ENCODE peak calls at places on chromosomes 1 and 21, in ten cellular contexts. V, Q, R, G, I, B, O, X, H and Z are unnamed samples.

GRCh38 chr21:33977721-33978369 is 62.2 kb upstream of the ATP5PO start:
- DNase-seq in I (no peak), R (no peak), B (no peak), G (no peak), X (no peak), O (no peak), Q (no peak), H (no peak), V (no peak), Z (no peak)

GRCh38 chr1:213275293-213275692 is 224.3 kb downstream of the RPS6KC1 start:
- DNase-seq in G (no peak), I (no peak), B (no peak), Q (no peak), V (no peak), H (no peak), R (no peak), X (no peak), O (no peak), Z (no peak)

GRCh38 chr1:8846263-8846662 is 28.8 kb upstream of the RERE start:
- DNase-seq in H (no peak), R (no peak), I (no peak), Q (no peak), O (no peak), V (no peak), X (no peak), G (no peak), B (no peak), Z (no peak)

GRCh38 chr1:19739628-19740027 is 60.1 kb downstream of the TMCO4 start:
- DNase-seq in H (no peak), G (no peak), V (no peak), I (no peak), Q (no peak), B (no peak), X (no peak), O (no peak), R (no peak), Z (no peak)

GRCh38 chr1:29410476-29410875 is 174.2 kb downstream of the PTPRU start:
- DNase-seq in R (no peak), G (no peak), I (no peak), X (no peak), O (no peak), V (no peak), B (no peak), Q (no peak), H (no peak), Z (no peak)

GRCh38 chr1:242242983-242243382 is 244.1 kb upstream of the MAP1LC3C start:
- DNase-seq in Q (no peak), H (no peak), B (no peak), R (no peak), X (no peak), I (no peak), G (no peak), V (no peak), O (no peak), Z (no peak)

GRCh38 chr1:88175631-88176226 is 508.3 kb upstream of the PKN2 start:
- DNase-seq in O (no peak), V (no peak), G (peak), R (no peak), X (no peak), B (peak), I (no peak), Q (no peak), H (no peak), Z (no peak)

GRCh38 chr1:14929547-14930223 is 223.9 kb upstream of the TMEM51 start:
- DNase-seq in Q (no peak), H (no peak), O (no peak), X (peak), I (no peak), R (no peak), G (peak), V (peak), B (no peak), Z (peak)

GRCh38 chr21:28798798-28799197 is 193.9 kb downstream of the LTN1 start:
- DNase-seq in Q (no peak), H (no peak), O (no peak), R (no peak), B (no peak), V (peak), G (no peak), I (no peak), X (no peak), Z (no peak)

GRCh38 chr1:3731543-3731942 is 20.7 kb upstream of the CCDC27 start:
- DNase-seq in O (no peak), V (no peak), X (no peak), B (no peak), Q (no peak), H (no peak), R (no peak), G (no peak), I (no peak), Z (peak)
- H3K27ac ChIP-seq in O (no peak), V (no peak), X (no peak), B (no peak), Q (no peak), H (no peak), R (no peak), G (no peak), I (no peak), Z (peak)

GRCh38 chr1:35932941-35933340 is 2.0 kb downstream of the AGO3 start:
- DNase-seq in Q (no peak), O (no peak), B (no peak), I (no peak), G (no peak), V (no peak), R (no peak), X (no peak), H (no peak), Z (no peak)

GRCh38 chr1:35929730-35930592 is 944 bp upstream of the AGO3 start:
- DNase-seq in X (peak), I (peak), B (peak), V (peak), O (peak), H (peak), Q (no peak), R (no peak), G (peak), Z (no peak)

GRCh38 chr1:35930593-35931423 is at the start of gene AGO3:
- DNase-seq in I (peak), G (peak), B (peak), H (peak), X (peak), O (peak), V (peak), Q (peak), R (peak), Z (peak)

GRCh38 chr1:35932158-35932636 is 1.3 kb downstream of the AGO3 start:
- DNase-seq in I (no peak), O (no peak), R (no peak), V (no peak), X (no peak), Q (no peak), G (no peak), B (no peak), H (no peak), Z (no peak)

GRCh38 chr1:35931424-35932157 is 686 bp downstream of the AGO3 start:
- DNase-seq in G (peak), R (peak), H (peak), B (no peak), Q (peak), O (peak), X (peak), I (no peak), V (no peak), Z (no peak)
- H3K27ac ChIP-seq in G (peak), R (peak), H (peak), B (peak), Q (peak), O (peak), X (peak), I (peak), V (peak), Z (peak)

GRCh38 chr1:89692601-89693503 is 59.9 kb downstream of the LRRC8C start:
- DNase-seq in X (no peak), G (no peak), Q (no peak), I (no peak), R (peak), B (no peak), H (no peak), O (no peak), V (no peak), Z (no peak)

GRCh38 chr1:89689234-89689633 is 56.3 kb downstream of the LRRC8C start:
- DNase-seq in O (no peak), B (no peak), I (no peak), G (no peak), X (no peak), H (no peak), V (no peak), Q (no peak), R (no peak), Z (no peak)

GRCh38 chr1:89687254-89687653 is 54.3 kb downstream of the LRRC8C start:
- DNase-seq in R (no peak), Q (no peak), X (peak), O (no peak), V (no peak), H (no peak), G (no peak), I (no peak), B (no peak), Z (no peak)

GRCh38 chr1:89688607-89689006 is 55.7 kb downstream of the LRRC8C start:
- DNase-seq in Q (no peak), R (no peak), I (no peak), G (no peak), O (no peak), X (no peak), H (no peak), B (no peak), V (no peak), Z (no peak)

DNA sequence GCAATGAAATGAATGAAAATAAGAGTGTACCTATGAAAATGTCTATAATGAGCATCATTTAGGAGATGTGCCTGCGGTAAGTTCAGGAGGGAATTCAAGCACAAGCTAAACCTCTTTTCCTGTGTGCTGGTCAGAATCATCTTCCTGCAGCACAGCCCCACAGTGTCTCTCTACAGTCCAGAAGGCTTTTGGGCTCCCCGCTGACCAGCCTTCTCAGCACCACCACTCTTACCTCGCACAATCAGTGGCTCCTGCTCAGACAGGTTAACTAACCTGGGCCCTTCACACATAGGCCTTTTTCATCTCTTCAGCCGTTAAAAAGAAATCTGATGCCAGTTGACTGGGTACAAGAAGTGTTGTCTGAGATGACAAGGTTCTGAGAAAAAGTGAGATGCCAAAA is 57.7 kb downstream of the LRRC8C start:
- DNase-seq in X (no peak), B (no peak), G (no peak), R (no peak), H (no peak), V (no peak), Q (no peak), O (no peak), I (no peak), Z (no peak)
- H3K27ac ChIP-seq in X (no peak), B (no peak), G (no peak), R (no peak), H (peak), V (no peak), Q (no peak), O (no peak), I (no peak), Z (no peak)

GRCh38 chr21:45551816-45552695 is 9.8 kb upstream of the SLC19A1 start:
- DNase-seq in Q (no peak), O (no peak), X (no peak), I (no peak), V (no peak), G (no peak), R (no peak), H (no peak), B (no peak), Z (no peak)

GRCh38 chr21:45550552-45551210 is 8.4 kb upstream of the SLC19A1 start:
- DNase-seq in R (no peak), I (no peak), V (peak), G (peak), B (no peak), H (no peak), Q (no peak), X (no peak), O (no peak), Z (no peak)

GRCh38 chr21:45551316-45551715 is 9.1 kb upstream of the SLC19A1 start:
- DNase-seq in V (peak), I (no peak), H (peak), X (peak), G (no peak), Q (peak), R (peak), O (no peak), B (peak), Z (no peak)

GRCh38 chr21:45548711-45549491 is 6.7 kb upstream of the SLC19A1 start:
- DNase-seq in V (no peak), Q (no peak), H (no peak), X (no peak), G (no peak), B (no peak), I (no peak), R (no peak), O (no peak), Z (no peak)

DNA sequence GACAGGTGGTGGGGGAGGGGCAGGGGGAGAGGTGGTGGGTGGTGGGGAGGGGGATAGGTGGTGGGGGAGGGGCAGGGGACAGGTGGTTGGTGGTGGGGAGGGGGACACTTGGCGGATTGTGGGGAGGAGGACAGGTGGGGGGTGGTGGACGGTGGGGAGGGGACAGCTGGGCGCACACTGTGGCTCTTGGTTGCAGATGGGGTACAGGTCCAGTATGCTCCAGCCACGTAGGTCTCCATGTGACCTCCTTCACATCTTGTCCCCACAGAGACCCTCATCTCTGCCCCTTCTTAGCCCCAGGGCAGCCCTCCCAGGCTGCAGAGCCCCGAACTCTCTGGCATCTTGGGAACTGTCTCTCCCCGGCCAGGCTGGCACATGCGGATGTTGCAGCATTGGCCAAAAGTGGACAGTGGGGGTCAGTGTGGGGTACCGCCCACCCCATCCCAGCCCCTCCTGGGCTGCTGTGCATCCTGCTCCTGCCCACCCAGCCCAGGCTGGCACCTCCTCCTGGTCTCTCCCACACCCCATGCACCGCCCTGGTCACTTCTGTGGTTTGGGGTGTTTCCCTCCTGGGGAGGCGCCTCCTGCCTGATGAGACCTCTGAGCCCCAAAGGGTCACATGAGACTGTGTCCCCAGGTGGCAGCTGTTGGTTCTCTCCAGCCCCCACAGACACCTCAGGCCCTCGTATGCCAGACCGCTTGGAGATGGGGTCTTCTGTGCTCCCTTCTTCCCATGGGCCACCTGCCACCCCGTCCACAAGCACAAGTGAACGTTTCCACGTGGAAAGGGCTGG is 7.6 kb upstream of the SLC19A1 start:
- DNase-seq in V (no peak), H (no peak), Q (no peak), I (no peak), R (no peak), X (no peak), G (no peak), B (no peak), O (no peak), Z (no peak)
- H3K27ac ChIP-seq in V (no peak), H (peak), Q (no peak), I (peak), R (peak), X (no peak), G (peak), B (no peak), O (no peak), Z (peak)

GRCh38 chr1:18535391-18536210 is 54.9 kb downstream of the KLHDC7A start:
- DNase-seq in H (no peak), I (no peak), G (peak), R (no peak), O (no peak), X (no peak), Q (no peak), B (no peak), V (no peak), Z (no peak)
- H3K27ac ChIP-seq in H (no peak), I (no peak), G (no peak), R (no peak), O (no peak), X (no peak), Q (no peak), B (no peak), V (no peak), Z (no peak)

GRCh38 chr1:62723841-62724240 is 35.7 kb upstream of the DOCK7 start:
- DNase-seq in V (no peak), G (no peak), O (no peak), Q (no peak), B (no peak), H (no peak), I (no peak), R (no peak), X (no peak), Z (no peak)

GRCh38 chr1:62722796-62723195 is 34.6 kb upstream of the DOCK7 start:
- DNase-seq in G (no peak), Q (no peak), R (no peak), B (no peak), X (no peak), I (no peak), V (no peak), O (no peak), H (no peak), Z (no peak)

GRCh38 chr1:62725981-62726588 is 37.9 kb upstream of the DOCK7 start:
- DNase-seq in I (no peak), B (no peak), G (no peak), Q (no peak), R (no peak), O (no peak), H (no peak), X (no peak), V (no peak), Z (no peak)

GRCh38 chr1:62724430-62724829 is 36.2 kb upstream of the DOCK7 start:
- DNase-seq in B (no peak), X (no peak), O (no peak), G (no peak), I (no peak), R (no peak), V (no peak), H (no peak), Q (no peak), Z (no peak)

DNA sequence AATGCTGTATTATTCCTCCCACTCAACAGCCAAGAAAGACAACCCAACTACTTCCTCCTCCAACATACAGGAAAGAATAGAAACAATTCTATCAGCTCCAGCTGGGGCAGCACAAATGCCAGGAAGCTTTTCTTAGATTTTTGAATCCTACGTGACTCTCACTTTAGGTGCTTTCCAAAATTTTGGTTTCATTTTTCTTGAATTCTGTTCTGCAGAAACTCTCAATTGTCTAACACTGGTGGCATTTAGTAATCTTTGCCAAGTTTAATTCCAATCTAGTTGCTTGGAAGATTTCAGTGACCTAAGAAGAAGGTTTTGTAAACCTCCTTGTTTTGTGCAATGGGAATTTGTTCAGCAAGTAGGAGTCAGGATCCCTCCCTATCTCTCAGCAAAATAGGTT is 37.1 kb upstream of the DOCK7 start:
- DNase-seq in Q (no peak), I (no peak), G (no peak), O (no peak), V (peak), B (no peak), R (peak), H (no peak), X (peak), Z (no peak)
- H3K27ac ChIP-seq in Q (peak), I (no peak), G (peak), O (no peak), V (peak), B (no peak), R (no peak), H (no peak), X (peak), Z (no peak)

GRCh38 chr1:226060976-226061792 is 1.3 kb upstream of the H3-3A start:
- DNase-seq in B (no peak), O (no peak), Q (no peak), X (no peak), V (peak), G (no peak), H (no peak), R (no peak), I (no peak), Z (no peak)

GRCh38 chr1:226061793-226062557 is 541 bp upstream of the H3-3A start:
- DNase-seq in X (peak), R (peak), O (peak), I (no peak), V (peak), B (no peak), G (peak), Q (no peak), H (peak), Z (peak)

GRCh38 chr1:226059709-226060108 is 2.8 kb upstream of the H3-3A start:
- DNase-seq in O (no peak), V (no peak), R (no peak), H (no peak), B (no peak), X (no peak), I (no peak), Q (no peak), G (no peak), Z (no peak)

GRCh38 chr1:226062558-226063361 is at the start of gene H3-3A:
- DNase-seq in Q (no peak), V (peak), R (peak), H (peak), I (peak), O (peak), X (peak), G (peak), B (peak), Z (peak)

GRCh38 chr1:226060427-226060826 is 2.1 kb upstream of the H3-3A start:
- DNase-seq in X (no peak), V (no peak), R (no peak), Q (no peak), I (no peak), G (no peak), O (no peak), H (no peak), B (no peak), Z (no peak)
- H3K27ac ChIP-seq in X (no peak), V (no peak), R (no peak), Q (no peak), I (no peak), G (peak), O (no peak), H (no peak), B (no peak), Z (no peak)

GRCh38 chr21:43731476-43731875 is 12.5 kb downstream of the PDXK start:
- DNase-seq in I (no peak), B (no peak), G (no peak), R (no peak), V (no peak), Q (no peak), O (no peak), X (no peak), H (no peak), Z (no peak)

GRCh38 chr21:43734131-43734634 is 15.3 kb downstream of the PDXK start:
- DNase-seq in R (no peak), B (no peak), O (no peak), V (no peak), I (no peak), H (no peak), Q (no peak), G (peak), X (no peak), Z (no peak)

GRCh38 chr21:43733529-43734071 is 14.7 kb downstream of the PDXK start:
- DNase-seq in R (no peak), Q (no peak), O (peak), X (no peak), H (no peak), B (no peak), I (no peak), G (peak), V (peak), Z (no peak)

GRCh38 chr21:43733060-43733459 is 14.1 kb downstream of the PDXK start:
- DNase-seq in G (no peak), O (no peak), X (no peak), V (no peak), H (no peak), R (no peak), B (no peak), I (no peak), Q (no peak), Z (no peak)

DNA sequence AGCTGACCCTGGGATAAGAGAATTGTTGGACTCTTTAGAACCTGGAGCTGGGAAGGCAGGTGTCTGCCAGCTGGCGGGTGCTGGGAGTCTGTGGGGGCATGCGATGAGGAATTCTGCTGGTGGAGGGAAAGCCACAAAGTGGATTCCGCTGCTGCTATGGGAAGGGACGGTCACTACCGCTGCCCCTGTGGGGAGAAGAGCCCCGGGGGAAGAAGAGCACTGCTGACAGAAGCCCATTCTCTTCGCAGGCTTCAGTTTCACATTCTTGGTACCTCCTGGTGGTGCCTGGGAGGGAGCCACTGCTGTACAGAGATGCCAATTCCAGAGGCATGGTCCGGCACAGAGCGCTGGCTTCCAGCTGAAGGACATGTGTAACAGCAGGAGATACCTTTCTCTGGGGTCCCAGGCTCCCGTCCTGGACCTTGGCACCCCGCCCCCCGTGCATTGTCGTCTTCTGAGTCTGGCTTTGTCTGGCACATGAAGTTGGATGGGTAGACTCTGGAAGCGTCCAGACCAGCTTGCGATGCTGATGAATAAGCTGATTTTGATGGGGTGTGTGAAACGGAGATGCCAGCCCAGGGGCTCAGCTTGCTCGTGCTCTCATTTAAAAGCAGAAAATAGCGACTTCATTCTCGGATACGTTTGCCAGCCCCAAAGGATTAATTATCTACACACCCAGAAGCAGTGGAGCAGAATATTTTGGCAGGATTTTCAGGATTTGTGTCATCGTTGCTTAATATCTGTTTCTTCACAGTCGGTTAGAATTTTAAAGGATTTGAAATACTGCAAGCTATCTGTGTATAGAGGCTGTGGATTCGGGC is 13.2 kb downstream of the PDXK start:
- DNase-seq in V (peak), R (no peak), H (no peak), X (no peak), I (no peak), B (no peak), G (no peak), Q (no peak), O (peak), Z (peak)
- H3K27ac ChIP-seq in V (peak), R (no peak), H (no peak), X (no peak), I (no peak), B (no peak), G (peak), Q (peak), O (peak), Z (peak)